ENCODE peak calls at places on chromosomes 5 and 9, in eight cellular contexts. One of them, this sample, is unnamed.

GRCh38 chr9:83622814-83623633 is at the start of gene IDNK:
- DNase-seq in astrocyte of the cerebellum: no peak
- DNase-seq in neuronal stem cell: peak; percentile 58
- DNase-seq in stimulated activated naive CD4-positive, alpha-beta T cell treated with Interleukin-2 at 50 U/mL for 16 hours: peak; percentile 62
- DNase-seq in HuH-7: peak; percentile 70
- DNase-seq in adrenal gland: peak; percentile 71
- DNase-seq in NCI-H1417 treated with DMSO at 0.1 percent for 48 hours: peak; percentile 4
- DNase-seq in cardiac muscle cell: peak; percentile 72
- DNase-seq in this sample: peak; percentile 78

GRCh38 chr5:58922392-58923171 is 339.7 kb downstream of the RAB3C start:
- DNase-seq in cardiac muscle cell: no peak
- DNase-seq in HuH-7: no peak
- DNase-seq in neuronal stem cell: no peak
- DNase-seq in adrenal gland: peak; percentile 85
- DNase-seq in astrocyte of the cerebellum: peak; percentile 80
- DNase-seq in stimulated activated naive CD4-positive, alpha-beta T cell treated with Interleukin-2 at 50 U/mL for 16 hours: no peak
- DNase-seq in NCI-H1417 treated with DMSO at 0.1 percent for 48 hours: no peak
- DNase-seq in this sample: peak; percentile 33

GRCh38 chr5:130529716-130530485 is 625.6 kb downstream of the CHSY3 start:
- DNase-seq in stimulated activated naive CD4-positive, alpha-beta T cell treated with Interleukin-2 at 50 U/mL for 16 hours: no peak
- DNase-seq in NCI-H1417 treated with DMSO at 0.1 percent for 48 hours: no peak
- DNase-seq in cardiac muscle cell: no peak
- DNase-seq in astrocyte of the cerebellum: no peak
- DNase-seq in neuronal stem cell: no peak
- DNase-seq in adrenal gland: no peak
- DNase-seq in HuH-7: no peak
- DNase-seq in this sample: no peak

GRCh38 chr9:78567693-78568092 is 270.8 kb downstream of the PSAT1 start:
- DNase-seq in NCI-H1417 treated with DMSO at 0.1 percent for 48 hours: no peak
- DNase-seq in neuronal stem cell: no peak
- DNase-seq in astrocyte of the cerebellum: no peak
- DNase-seq in stimulated activated naive CD4-positive, alpha-beta T cell treated with Interleukin-2 at 50 U/mL for 16 hours: no peak
- DNase-seq in cardiac muscle cell: no peak
- DNase-seq in adrenal gland: no peak
- DNase-seq in HuH-7: no peak
- DNase-seq in this sample: no peak

GRCh38 chr5:40587284-40587882 is 92.3 kb upstream of the PTGER4 start:
- DNase-seq in astrocyte of the cerebellum: no peak
- DNase-seq in HuH-7: no peak
- DNase-seq in adrenal gland: no peak
- DNase-seq in neuronal stem cell: no peak
- DNase-seq in NCI-H1417 treated with DMSO at 0.1 percent for 48 hours: no peak
- DNase-seq in stimulated activated naive CD4-positive, alpha-beta T cell treated with Interleukin-2 at 50 U/mL for 16 hours: no peak
- DNase-seq in cardiac muscle cell: no peak
- DNase-seq in this sample: no peak

GRCh38 chr5:39177629-39177959 is 41.8 kb downstream of the FYB1 start:
- DNase-seq in HuH-7: no peak
- DNase-seq in NCI-H1417 treated with DMSO at 0.1 percent for 48 hours: no peak
- DNase-seq in cardiac muscle cell: no peak
- DNase-seq in adrenal gland: no peak
- DNase-seq in astrocyte of the cerebellum: no peak
- DNase-seq in neuronal stem cell: no peak
- DNase-seq in stimulated activated naive CD4-positive, alpha-beta T cell treated with Interleukin-2 at 50 U/mL for 16 hours: no peak
- DNase-seq in this sample: no peak

GRCh38 chr5:33764786-33765185 is 127.0 kb downstream of the ADAMTS12 start:
- DNase-seq in cardiac muscle cell: no peak
- DNase-seq in neuronal stem cell: no peak
- DNase-seq in astrocyte of the cerebellum: no peak
- DNase-seq in adrenal gland: no peak
- DNase-seq in stimulated activated naive CD4-positive, alpha-beta T cell treated with Interleukin-2 at 50 U/mL for 16 hours: no peak
- DNase-seq in NCI-H1417 treated with DMSO at 0.1 percent for 48 hours: no peak
- DNase-seq in HuH-7: no peak
- DNase-seq in this sample: no peak

GRCh38 chr9:122135529-122135859 is 24.1 kb downstream of the NDUFA8 start:
- DNase-seq in NCI-H1417 treated with DMSO at 0.1 percent for 48 hours: no peak
- DNase-seq in adrenal gland: no peak
- DNase-seq in cardiac muscle cell: no peak
- DNase-seq in stimulated activated naive CD4-positive, alpha-beta T cell treated with Interleukin-2 at 50 U/mL for 16 hours: no peak
- DNase-seq in HuH-7: no peak
- DNase-seq in neuronal stem cell: no peak
- DNase-seq in astrocyte of the cerebellum: no peak
- DNase-seq in this sample: no peak

This sample was measured in testis.